ENCODE peak calls at places on chromosome X, in six cellular contexts. One of them, this sample, is unnamed.

GRCh38 chrX:9525511-9526248 is 60.8 kb downstream of the TBL1X start:
- DNase-seq in WERI-Rb-1: no peak
- DNase-seq in suprapubic skin: no peak
- DNase-seq in fibroblast of lung: peak; percentile 22
- DNase-seq in B cell: no peak
- DNase-seq in neural crest cell: peak; percentile 17
- DNase-seq in this sample: peak; percentile 22

GRCh38 chrX:134601240-134601639 is 57.0 kb downstream of the PLAC1 start:
- DNase-seq in B cell: no peak
- DNase-seq in suprapubic skin: no peak
- DNase-seq in fibroblast of lung: peak; percentile 50
- DNase-seq in WERI-Rb-1: no peak
- DNase-seq in neural crest cell: no peak
- DNase-seq in this sample: no peak

GRCh38 chrX:9542106-9542764 is 77.4 kb downstream of the TBL1X start:
- DNase-seq in neural crest cell: no peak
- DNase-seq in suprapubic skin: no peak
- DNase-seq in fibroblast of lung: no peak
- DNase-seq in B cell: no peak
- DNase-seq in WERI-Rb-1: no peak
- DNase-seq in this sample: no peak

GRCh38 chrX:147958316-147958715 is 22.8 kb upstream of the FMR1NB start:
- DNase-seq in B cell: no peak
- DNase-seq in neural crest cell: no peak
- DNase-seq in suprapubic skin: no peak
- DNase-seq in fibroblast of lung: peak; percentile 14
- DNase-seq in WERI-Rb-1: no peak
- DNase-seq in this sample: no peak

GRCh38 chrX:13893826-13894225 is 76.9 kb upstream of the GPM6B start:
- DNase-seq in B cell: no peak
- DNase-seq in suprapubic skin: no peak
- DNase-seq in neural crest cell: no peak
- DNase-seq in fibroblast of lung: no peak
- DNase-seq in WERI-Rb-1: no peak
- DNase-seq in this sample: no peak

GRCh38 chrX:23811135-23811781 is 28.3 kb downstream of the SAT1 start:
- DNase-seq in suprapubic skin: no peak
- DNase-seq in fibroblast of lung: no peak
- DNase-seq in B cell: no peak
- DNase-seq in WERI-Rb-1: no peak
- DNase-seq in neural crest cell: no peak
- DNase-seq in this sample: no peak

GRCh38 chrX:110985470-110985869 is 110.5 kb upstream of the PAK3 start:
- DNase-seq in WERI-Rb-1: no peak
- DNase-seq in neural crest cell: no peak
- DNase-seq in fibroblast of lung: no peak
- DNase-seq in B cell: no peak
- DNase-seq in suprapubic skin: no peak
- DNase-seq in this sample: no peak

GRCh38 chrX:131405497-131405896 is 116.4 kb upstream of the IGSF1 start:
- DNase-seq in B cell: no peak
- DNase-seq in suprapubic skin: no peak
- DNase-seq in WERI-Rb-1: no peak
- DNase-seq in neural crest cell: no peak
- DNase-seq in fibroblast of lung: no peak
- DNase-seq in this sample: no peak

GRCh38 chrX:47214435-47215077 is 3.9 kb upstream of the CDK16 start:
- DNase-seq in fibroblast of lung: no peak
- DNase-seq in neural crest cell: no peak
- DNase-seq in WERI-Rb-1: no peak
- DNase-seq in suprapubic skin: no peak
- DNase-seq in B cell: no peak
- DNase-seq in this sample: no peak

GRCh38 chrX:78327370-78328048 is at the start of gene CYSLTR1:
- DNase-seq in suprapubic skin: no peak
- DNase-seq in neural crest cell: no peak
- DNase-seq in B cell: no peak
- DNase-seq in fibroblast of lung: no peak
- DNase-seq in WERI-Rb-1: no peak
- DNase-seq in this sample: no peak

GRCh38 chrX:14913241-14913640 is 40.0 kb downstream of the MOSPD2 start:
- DNase-seq in neural crest cell: no peak
- DNase-seq in WERI-Rb-1: no peak
- DNase-seq in suprapubic skin: no peak
- DNase-seq in fibroblast of lung: no peak
- DNase-seq in B cell: no peak
- DNase-seq in this sample: no peak

GRCh38 chrX:47240619-47241018 is 7.8 kb downstream of the USP11 start:
- DNase-seq in neural crest cell: no peak
- DNase-seq in fibroblast of lung: no peak
- DNase-seq in suprapubic skin: no peak
- DNase-seq in WERI-Rb-1: no peak
- DNase-seq in B cell: no peak
- DNase-seq in this sample: no peak

GRCh38 chrX:78455901-78456300 is 128.5 kb upstream of the CYSLTR1 start:
- DNase-seq in fibroblast of lung: no peak
- DNase-seq in neural crest cell: no peak
- DNase-seq in B cell: no peak
- DNase-seq in WERI-Rb-1: no peak
- DNase-seq in suprapubic skin: no peak
- DNase-seq in this sample: no peak

GRCh38 chrX:2401590-2402360 is 99.0 kb downstream of the DHRSX start:
- DNase-seq in neural crest cell: peak; percentile 13
- DNase-seq in B cell: no peak
- DNase-seq in fibroblast of lung: peak; percentile 26
- DNase-seq in WERI-Rb-1: no peak
- DNase-seq in suprapubic skin: peak; percentile 78
- DNase-seq in this sample: no peak

GRCh38 chrX:43349363-43349762 is 306.7 kb upstream of the MAOA start:
- DNase-seq in B cell: no peak
- DNase-seq in fibroblast of lung: peak; percentile 28
- DNase-seq in neural crest cell: peak; percentile 18
- DNase-seq in WERI-Rb-1: peak; percentile 56
- DNase-seq in suprapubic skin: no peak
- DNase-seq in this sample: peak; percentile 34

GRCh38 chrX:47854474-47854873 is 17.8 kb downstream of the ZNF81 start:
- DNase-seq in fibroblast of lung: peak; percentile 36
- DNase-seq in WERI-Rb-1: peak; percentile 50
- DNase-seq in neural crest cell: peak; percentile 6
- DNase-seq in suprapubic skin: no peak
- DNase-seq in B cell: no peak
- DNase-seq in this sample: peak; percentile 30

GRCh38 chrX:107894038-107894437 is 68.4 kb downstream of the MID2 start:
- DNase-seq in fibroblast of lung: peak; percentile 57
- DNase-seq in B cell: peak; percentile 43
- DNase-seq in suprapubic skin: no peak
- DNase-seq in WERI-Rb-1: peak; percentile 19
- DNase-seq in neural crest cell: peak; percentile 31
- DNase-seq in this sample: no peak
- TF ChIP-seq CTCF in fibroblast of lung: peak; percentile 39
- TF ChIP-seq CTCF in B cell: peak; percentile 73
- TF ChIP-seq CTCF in suprapubic skin: peak; percentile 39
- TF ChIP-seq CTCF in WERI-Rb-1: peak; percentile 27
- TF ChIP-seq CTCF in neural crest cell: peak; percentile 80
- TF ChIP-seq CTCF in this sample: peak; percentile 56

GRCh38 chrX:112043997-112044396 is 38.6 kb downstream of the TRPC5 start:
- DNase-seq in fibroblast of lung: no peak
- DNase-seq in suprapubic skin: no peak
- DNase-seq in B cell: no peak
- DNase-seq in neural crest cell: no peak
- DNase-seq in WERI-Rb-1: no peak
- DNase-seq in this sample: no peak
- TF ChIP-seq CTCF in fibroblast of lung: no peak
- TF ChIP-seq CTCF in suprapubic skin: no peak
- TF ChIP-seq CTCF in B cell: no peak
- TF ChIP-seq CTCF in neural crest cell: peak; percentile 74
- TF ChIP-seq CTCF in WERI-Rb-1: no peak
- TF ChIP-seq CTCF in this sample: no peak

GRCh38 chrX:56975611-56976010 is 19.7 kb downstream of the SPIN3 start:
- DNase-seq in B cell: no peak
- DNase-seq in WERI-Rb-1: no peak
- DNase-seq in neural crest cell: no peak
- DNase-seq in fibroblast of lung: no peak
- DNase-seq in suprapubic skin: no peak
- DNase-seq in this sample: no peak
- TF ChIP-seq CTCF in B cell: no peak
- TF ChIP-seq CTCF in WERI-Rb-1: no peak
- TF ChIP-seq CTCF in neural crest cell: no peak
- TF ChIP-seq CTCF in fibroblast of lung: no peak
- TF ChIP-seq CTCF in suprapubic skin: no peak
- TF ChIP-seq CTCF in this sample: no peak

GRCh38 chrX:40468033-40468979 is 112.5 kb upstream of the ATP6AP2 start:
- DNase-seq in neural crest cell: peak; percentile 22
- DNase-seq in fibroblast of lung: peak; percentile 7
- DNase-seq in B cell: peak; percentile 41
- DNase-seq in suprapubic skin: no peak
- DNase-seq in WERI-Rb-1: peak; percentile 66
- DNase-seq in this sample: no peak
- TF ChIP-seq CTCF in neural crest cell: peak; percentile 33
- TF ChIP-seq CTCF in fibroblast of lung: no peak
- TF ChIP-seq CTCF in B cell: peak; percentile 24
- TF ChIP-seq CTCF in suprapubic skin: no peak
- TF ChIP-seq CTCF in WERI-Rb-1: peak; percentile 78
- TF ChIP-seq CTCF in this sample: no peak

DNA sequence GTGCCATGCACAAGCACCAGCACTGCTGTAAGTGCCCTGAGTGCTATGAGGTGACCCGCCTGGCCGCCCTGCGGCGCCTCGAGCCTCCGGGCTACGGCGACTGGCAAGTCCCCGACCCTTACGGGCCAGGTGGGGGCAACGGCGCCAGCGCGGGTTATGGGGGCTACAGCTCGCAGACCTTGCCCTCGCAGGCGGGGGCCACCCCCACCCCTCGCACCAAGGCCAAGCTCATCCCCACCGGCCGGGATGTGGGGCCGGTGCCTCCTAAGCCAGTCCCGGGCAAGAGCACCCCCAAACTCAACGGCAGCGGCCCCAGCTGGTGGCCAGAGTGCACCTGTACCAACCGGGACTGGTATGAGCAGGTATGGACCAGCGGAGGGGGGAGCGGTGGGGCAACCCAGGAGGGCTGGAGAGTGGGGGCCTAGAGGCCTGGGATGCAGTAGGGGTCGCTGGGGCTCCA is 592 bp downstream of the DLG3 start:
- DNase-seq in neural crest cell: no peak
- DNase-seq in WERI-Rb-1: no peak
- DNase-seq in fibroblast of lung: no peak
- DNase-seq in B cell: no peak
- DNase-seq in suprapubic skin: no peak
- DNase-seq in this sample: no peak
- TF ChIP-seq CTCF in neural crest cell: no peak
- TF ChIP-seq CTCF in WERI-Rb-1: no peak
- TF ChIP-seq CTCF in fibroblast of lung: no peak
- TF ChIP-seq CTCF in B cell: no peak
- TF ChIP-seq CTCF in suprapubic skin: no peak
- TF ChIP-seq CTCF in this sample: no peak